ENCODE peak calls at places on chromosomes 13 and 19, in four cellular contexts. H is fibroblast of mammary gland; A is stimulated activated CD4-positive, alpha-beta T cell treated with anti-CD3 and anti-CD28 coated beads, TNF-alpha, amount 100 ng/mL, for 48 hours; I is HTR-8/SVneo. L is an unnamed sample.

GRCh38 chr13:99005609-99006008 is 27.7 kb upstream of the DOCK9 start:
- DNase-seq in H (no peak), A (no peak), I (no peak), L (no peak)

GRCh38 chr13:66358564-66358963 is 871.6 kb downstream of the PCDH9 start:
- DNase-seq in H (no peak), A (no peak), I (no peak), L (no peak)

GRCh38 chr13:21556051-21556450 is 47.9 kb downstream of the MICU2 start:
- DNase-seq in H (peak), A (no peak), I (no peak), L (no peak)

GRCh38 chr13:42110410-42111155 is 62.1 kb downstream of the DGKH start:
- DNase-seq in H (peak), A (peak), I (peak), L (no peak)

GRCh38 chr13:53254495-53254894 is 225.9 kb downstream of the OLFM4 start:
- DNase-seq in H (no peak), A (no peak), I (no peak), L (no peak)

GRCh38 chr19:41801682-41802317 is 5.4 kb downstream of the CEACAM3 start:
- DNase-seq in H (no peak), A (no peak), I (no peak), L (peak)

GRCh38 chr13:109790951-109791605 is 4.7 kb upstream of the IRS2 start:
- DNase-seq in H (peak), A (no peak), I (no peak), L (no peak)

GRCh38 chr19:36051236-36051635 is 2.8 kb downstream of the THAP8 start:
- DNase-seq in H (no peak), A (no peak), I (no peak), L (no peak)

GRCh38 chr13:75637101-75637774 is 1.1 kb downstream of the LMO7 start:
- DNase-seq in H (peak), A (no peak), I (peak), L (no peak)

GRCh38 chr13:49610176-49610575 is 18.1 kb upstream of the ARL11 start:
- DNase-seq in H (no peak), A (no peak), I (no peak), L (no peak)

GRCh38 chr13:51122868-51123267 is 11.8 kb upstream of the C13orf42 start:
- DNase-seq in H (peak), A (peak), I (no peak), L (no peak)

GRCh38 chr19:46602392-46603194 is 1.5 kb downstream of the CALM3 start:
- DNase-seq in H (no peak), A (no peak), I (no peak), L (no peak)

GRCh38 chr13:96086736-96087135 is 3.2 kb upstream of the HS6ST3 start:
- DNase-seq in H (no peak), A (no peak), I (no peak), L (no peak)

GRCh38 chr13:27813826-27814225 is 21.5 kb downstream of the GSX1 start:
- DNase-seq in H (no peak), A (no peak), I (no peak), L (no peak)

GRCh38 chr19:56223481-56223880 is 21.4 kb downstream of the ZSCAN5C start:
- DNase-seq in H (no peak), A (no peak), I (no peak), L (no peak)

GRCh38 chr13:31982540-31982939 is 49.0 kb upstream of the FRY start:
- DNase-seq in H (peak), A (no peak), I (peak), L (no peak)

GRCh38 chr19:38263696-38264485 is 482 bp upstream of the SPINT2 start:
- DNase-seq in H (no peak), A (peak), I (peak), L (no peak)

GRCh38 chr19:28793391-28794168 is 419.4 kb downstream of the UQCRFS1 start:
- DNase-seq in H (no peak), A (no peak), I (no peak), L (no peak)

L was measured in posterior cingulate gyrus.